ENCODE peak calls at places on chromosomes 2 and 18, in ten cellular contexts. One of them, this sample, is unnamed.

GRCh38 chr2:67400560-67401464 is 3.7 kb downstream of the ETAA1 start:
- DNase-seq in cardiac muscle cell: no peak
- DNase-seq in right lobe of liver: no peak
- DNase-seq in AG04450: no peak
- DNase-seq in sigmoid colon: no peak
- DNase-seq in endothelial cell: no peak
- DNase-seq in cardiac fibroblast: peak
- DNase-seq in progenitor cell of endocrine pancreas: no peak
- DNase-seq in suprapubic skin: no peak
- DNase-seq in AG09319: no peak
- DNase-seq in this sample: no peak

GRCh38 chr2:7697052-7697451 is 779.8 kb downstream of the RNF144A start:
- DNase-seq in cardiac fibroblast: no peak
- DNase-seq in right lobe of liver: no peak
- DNase-seq in sigmoid colon: no peak
- DNase-seq in suprapubic skin: no peak
- DNase-seq in AG09319: no peak
- DNase-seq in endothelial cell: no peak
- DNase-seq in progenitor cell of endocrine pancreas: no peak
- DNase-seq in cardiac muscle cell: no peak
- DNase-seq in AG04450: no peak
- DNase-seq in this sample: no peak

GRCh38 chr2:190574169-190574568 is 39.6 kb upstream of the NEMP2 start:
- DNase-seq in AG04450: no peak
- DNase-seq in endothelial cell: no peak
- DNase-seq in sigmoid colon: no peak
- DNase-seq in cardiac muscle cell: peak
- DNase-seq in suprapubic skin: no peak
- DNase-seq in progenitor cell of endocrine pancreas: no peak
- DNase-seq in cardiac fibroblast: peak
- DNase-seq in right lobe of liver: no peak
- DNase-seq in AG09319: no peak
- DNase-seq in this sample: no peak

GRCh38 chr2:71711470-71711857 is 258.1 kb downstream of the DYSF start:
- DNase-seq in right lobe of liver: no peak
- DNase-seq in sigmoid colon: peak
- DNase-seq in cardiac muscle cell: peak
- DNase-seq in suprapubic skin: peak
- DNase-seq in progenitor cell of endocrine pancreas: no peak
- DNase-seq in endothelial cell: no peak
- DNase-seq in AG04450: no peak
- DNase-seq in cardiac fibroblast: peak
- DNase-seq in AG09319: peak
- DNase-seq in this sample: no peak

GRCh38 chr2:165149439-165149838 is 54.4 kb downstream of the SCN3A start:
- DNase-seq in right lobe of liver: no peak
- DNase-seq in cardiac muscle cell: no peak
- DNase-seq in progenitor cell of endocrine pancreas: no peak
- DNase-seq in AG04450: no peak
- DNase-seq in AG09319: no peak
- DNase-seq in endothelial cell: no peak
- DNase-seq in cardiac fibroblast: no peak
- DNase-seq in suprapubic skin: no peak
- DNase-seq in sigmoid colon: no peak
- DNase-seq in this sample: no peak

GRCh38 chr2:40032650-40033319 is 253.7 kb upstream of the THUMPD2 start:
- DNase-seq in sigmoid colon: no peak
- DNase-seq in suprapubic skin: no peak
- DNase-seq in AG04450: no peak
- DNase-seq in cardiac muscle cell: peak
- DNase-seq in right lobe of liver: no peak
- DNase-seq in endothelial cell: no peak
- DNase-seq in cardiac fibroblast: peak
- DNase-seq in AG09319: no peak
- DNase-seq in progenitor cell of endocrine pancreas: no peak
- DNase-seq in this sample: no peak

GRCh38 chr18:76679259-76679658 is 143.1 kb upstream of the ZNF236 start:
- DNase-seq in sigmoid colon: no peak
- DNase-seq in cardiac muscle cell: no peak
- DNase-seq in suprapubic skin: no peak
- DNase-seq in endothelial cell: no peak
- DNase-seq in progenitor cell of endocrine pancreas: no peak
- DNase-seq in cardiac fibroblast: no peak
- DNase-seq in right lobe of liver: no peak
- DNase-seq in AG04450: no peak
- DNase-seq in AG09319: no peak
- DNase-seq in this sample: no peak

GRCh38 chr2:45776160-45776955 is 124.9 kb downstream of the PRKCE start:
- DNase-seq in suprapubic skin: no peak
- DNase-seq in sigmoid colon: no peak
- DNase-seq in cardiac muscle cell: peak
- DNase-seq in AG04450: no peak
- DNase-seq in right lobe of liver: no peak
- DNase-seq in AG09319: no peak
- DNase-seq in progenitor cell of endocrine pancreas: no peak
- DNase-seq in endothelial cell: no peak
- DNase-seq in cardiac fibroblast: peak
- DNase-seq in this sample: no peak

GRCh38 chr2:64177315-64177714 is 33.1 kb upstream of the PELI1 start:
- DNase-seq in cardiac muscle cell: peak
- DNase-seq in AG04450: no peak
- DNase-seq in sigmoid colon: no peak
- DNase-seq in right lobe of liver: no peak
- DNase-seq in endothelial cell: no peak
- DNase-seq in AG09319: peak
- DNase-seq in cardiac fibroblast: no peak
- DNase-seq in progenitor cell of endocrine pancreas: no peak
- DNase-seq in suprapubic skin: no peak
- DNase-seq in this sample: no peak

GRCh38 chr2:127218843-127219715 is 1.0 kb downstream of the CYP27C1 start:
- DNase-seq in sigmoid colon: no peak
- DNase-seq in progenitor cell of endocrine pancreas: peak
- DNase-seq in cardiac fibroblast: no peak
- DNase-seq in endothelial cell: peak
- DNase-seq in AG09319: no peak
- DNase-seq in suprapubic skin: peak
- DNase-seq in AG04450: no peak
- DNase-seq in right lobe of liver: no peak
- DNase-seq in cardiac muscle cell: peak
- DNase-seq in this sample: no peak

GRCh38 chr2:222945887-222946286 is 85.1 kb downstream of the ACSL3 start:
- DNase-seq in endothelial cell: no peak
- DNase-seq in AG04450: no peak
- DNase-seq in right lobe of liver: no peak
- DNase-seq in cardiac fibroblast: no peak
- DNase-seq in suprapubic skin: no peak
- DNase-seq in AG09319: no peak
- DNase-seq in sigmoid colon: no peak
- DNase-seq in progenitor cell of endocrine pancreas: no peak
- DNase-seq in cardiac muscle cell: no peak
- DNase-seq in this sample: no peak

GRCh38 chr18:48105317-48105716 is 174.9 kb upstream of the SMAD2 start:
- DNase-seq in AG04450: no peak
- DNase-seq in right lobe of liver: no peak
- DNase-seq in AG09319: no peak
- DNase-seq in endothelial cell: no peak
- DNase-seq in cardiac muscle cell: no peak
- DNase-seq in sigmoid colon: no peak
- DNase-seq in progenitor cell of endocrine pancreas: no peak
- DNase-seq in cardiac fibroblast: no peak
- DNase-seq in suprapubic skin: no peak
- DNase-seq in this sample: no peak
- TF ChIP-seq CTCF in AG04450: no peak
- TF ChIP-seq CTCF in right lobe of liver: no peak
- TF ChIP-seq CTCF in AG09319: no peak
- TF ChIP-seq CTCF in endothelial cell: no peak
- TF ChIP-seq CTCF in cardiac muscle cell: no peak
- TF ChIP-seq CTCF in sigmoid colon: no peak
- TF ChIP-seq CTCF in progenitor cell of endocrine pancreas: no peak
- TF ChIP-seq CTCF in cardiac fibroblast: no peak
- TF ChIP-seq CTCF in suprapubic skin: no peak
- TF ChIP-seq CTCF in this sample: no peak

DNA sequence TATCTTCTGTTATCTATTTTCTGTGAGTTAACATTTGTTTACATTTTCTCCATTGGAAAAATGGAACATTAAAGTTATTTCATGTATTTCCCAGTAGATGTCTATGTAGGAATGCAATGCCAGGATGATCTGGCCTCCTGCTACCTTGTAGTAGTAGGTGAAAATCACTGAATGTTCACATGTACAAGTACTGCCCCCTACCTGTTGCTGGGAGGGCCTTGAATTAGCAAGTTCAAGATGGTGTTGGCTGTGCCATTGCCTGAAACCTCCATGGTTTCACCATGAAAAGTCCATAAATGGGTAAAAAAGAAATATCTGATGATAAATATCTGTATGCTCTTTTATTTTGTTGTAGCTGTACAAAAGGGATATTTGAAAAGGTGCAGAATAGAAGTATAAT is 30.7 kb downstream of the XRCC5 start:
- DNase-seq in cardiac fibroblast: peak
- DNase-seq in suprapubic skin: no peak
- DNase-seq in cardiac muscle cell: no peak
- DNase-seq in sigmoid colon: no peak
- DNase-seq in AG09319: no peak
- DNase-seq in right lobe of liver: no peak
- DNase-seq in endothelial cell: peak
- DNase-seq in progenitor cell of endocrine pancreas: no peak
- DNase-seq in AG04450: no peak
- DNase-seq in this sample: no peak
- TF ChIP-seq CTCF in cardiac fibroblast: peak
- TF ChIP-seq CTCF in suprapubic skin: peak
- TF ChIP-seq CTCF in cardiac muscle cell: no peak
- TF ChIP-seq CTCF in sigmoid colon: no peak
- TF ChIP-seq CTCF in AG09319: peak
- TF ChIP-seq CTCF in right lobe of liver: peak
- TF ChIP-seq CTCF in endothelial cell: peak
- TF ChIP-seq CTCF in progenitor cell of endocrine pancreas: peak
- TF ChIP-seq CTCF in AG04450: no peak
- TF ChIP-seq CTCF in this sample: peak

GRCh38 chr18:25456284-25456683 is 104.3 kb upstream of the ZNF521 start:
- DNase-seq in suprapubic skin: no peak
- DNase-seq in sigmoid colon: no peak
- DNase-seq in AG04450: no peak
- DNase-seq in progenitor cell of endocrine pancreas: no peak
- DNase-seq in endothelial cell: no peak
- DNase-seq in cardiac fibroblast: no peak
- DNase-seq in cardiac muscle cell: peak
- DNase-seq in right lobe of liver: no peak
- DNase-seq in AG09319: no peak
- DNase-seq in this sample: no peak

GRCh38 chr18:25459814-25460213 is 107.8 kb upstream of the ZNF521 start:
- DNase-seq in endothelial cell: no peak
- DNase-seq in suprapubic skin: no peak
- DNase-seq in AG04450: no peak
- DNase-seq in cardiac fibroblast: no peak
- DNase-seq in AG09319: no peak
- DNase-seq in sigmoid colon: no peak
- DNase-seq in cardiac muscle cell: no peak
- DNase-seq in progenitor cell of endocrine pancreas: no peak
- DNase-seq in right lobe of liver: no peak
- DNase-seq in this sample: no peak

GRCh38 chr18:25454728-25455127 is 102.8 kb upstream of the ZNF521 start:
- DNase-seq in cardiac muscle cell: no peak
- DNase-seq in right lobe of liver: no peak
- DNase-seq in progenitor cell of endocrine pancreas: no peak
- DNase-seq in cardiac fibroblast: no peak
- DNase-seq in AG09319: no peak
- DNase-seq in AG04450: no peak
- DNase-seq in sigmoid colon: no peak
- DNase-seq in endothelial cell: no peak
- DNase-seq in suprapubic skin: no peak
- DNase-seq in this sample: no peak

GRCh38 chr18:25457636-25458035 is 105.7 kb upstream of the ZNF521 start:
- DNase-seq in cardiac fibroblast: no peak
- DNase-seq in AG09319: no peak
- DNase-seq in right lobe of liver: no peak
- DNase-seq in suprapubic skin: no peak
- DNase-seq in AG04450: peak
- DNase-seq in endothelial cell: no peak
- DNase-seq in cardiac muscle cell: peak
- DNase-seq in progenitor cell of endocrine pancreas: no peak
- DNase-seq in sigmoid colon: no peak
- DNase-seq in this sample: no peak

DNA sequence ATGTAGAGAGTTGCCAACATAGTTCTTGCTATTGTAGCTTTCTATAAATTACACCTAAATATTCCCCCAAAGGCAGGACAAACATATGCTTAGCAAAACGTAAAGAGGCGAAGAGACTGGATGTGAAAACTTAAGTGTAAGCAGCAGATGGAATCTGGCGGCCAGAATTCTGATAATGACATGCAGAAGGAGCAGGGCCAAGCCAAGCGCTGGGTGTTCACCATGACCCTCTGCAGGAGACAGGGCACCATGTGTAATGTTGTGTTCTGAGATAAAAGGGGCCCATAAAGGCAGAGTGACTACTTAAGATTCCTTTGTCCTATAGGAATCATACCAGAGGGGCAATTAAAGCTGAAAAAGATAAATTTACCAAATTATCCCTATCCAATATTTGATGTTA is 105.2 kb upstream of the ZNF521 start:
- DNase-seq in progenitor cell of endocrine pancreas: no peak
- DNase-seq in AG09319: no peak
- DNase-seq in sigmoid colon: no peak
- DNase-seq in cardiac muscle cell: peak
- DNase-seq in right lobe of liver: no peak
- DNase-seq in AG04450: no peak
- DNase-seq in cardiac fibroblast: no peak
- DNase-seq in suprapubic skin: no peak
- DNase-seq in endothelial cell: no peak
- DNase-seq in this sample: no peak
- TF ChIP-seq CTCF in progenitor cell of endocrine pancreas: no peak
- TF ChIP-seq CTCF in AG09319: no peak
- TF ChIP-seq CTCF in sigmoid colon: no peak
- TF ChIP-seq CTCF in cardiac muscle cell: no peak
- TF ChIP-seq CTCF in right lobe of liver: no peak
- TF ChIP-seq CTCF in AG04450: no peak
- TF ChIP-seq CTCF in cardiac fibroblast: no peak
- TF ChIP-seq CTCF in suprapubic skin: no peak
- TF ChIP-seq CTCF in endothelial cell: no peak
- TF ChIP-seq CTCF in this sample: no peak

DNA sequence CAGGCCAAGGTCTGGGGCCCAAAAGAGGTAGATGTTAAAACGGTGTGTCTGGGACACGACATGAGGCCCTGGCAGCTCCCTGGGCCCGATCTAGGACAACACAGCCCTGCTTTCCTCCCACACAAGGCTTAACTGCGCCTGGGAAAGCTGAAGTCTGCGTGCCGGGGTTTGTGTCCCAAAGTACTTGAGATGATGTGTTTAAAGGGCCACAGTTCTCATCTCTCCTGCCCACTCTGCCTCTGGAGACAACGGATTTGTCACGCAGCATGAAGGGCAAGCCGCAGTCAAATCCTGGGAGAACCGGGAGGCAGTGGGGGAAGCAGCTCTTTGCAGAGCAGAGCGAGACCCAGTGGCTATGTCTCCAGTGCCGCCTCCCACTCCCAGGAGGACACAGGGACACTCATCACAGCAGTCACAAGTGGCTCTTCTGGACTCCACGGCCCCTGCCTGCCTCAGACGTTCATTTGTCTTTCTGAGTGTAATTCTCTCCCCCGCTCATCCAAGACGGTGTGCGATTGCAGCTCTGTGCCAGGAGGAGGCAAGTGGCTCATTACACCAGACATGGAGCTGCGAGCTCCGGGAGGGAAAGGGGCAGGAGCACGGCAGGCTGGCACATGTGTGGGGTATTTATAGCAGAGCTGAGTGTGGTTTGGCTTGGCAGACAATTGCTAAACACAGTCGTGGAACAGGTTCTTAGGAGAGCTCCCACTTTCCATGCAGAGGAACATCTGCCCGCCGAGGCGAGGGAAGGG is 57.7 kb upstream of the SEMA4C start:
- DNase-seq in cardiac muscle cell: peak
- DNase-seq in cardiac fibroblast: peak
- DNase-seq in AG09319: no peak
- DNase-seq in progenitor cell of endocrine pancreas: no peak
- DNase-seq in sigmoid colon: peak
- DNase-seq in suprapubic skin: peak
- DNase-seq in endothelial cell: no peak
- DNase-seq in right lobe of liver: no peak
- DNase-seq in AG04450: no peak
- DNase-seq in this sample: peak
- TF ChIP-seq CTCF in cardiac muscle cell: no peak
- TF ChIP-seq CTCF in cardiac fibroblast: peak
- TF ChIP-seq CTCF in AG09319: no peak
- TF ChIP-seq CTCF in progenitor cell of endocrine pancreas: no peak
- TF ChIP-seq CTCF in sigmoid colon: peak
- TF ChIP-seq CTCF in suprapubic skin: peak
- TF ChIP-seq CTCF in endothelial cell: no peak
- TF ChIP-seq CTCF in right lobe of liver: no peak
- TF ChIP-seq CTCF in AG04450: peak
- TF ChIP-seq CTCF in this sample: no peak

This sample was measured in left lung.